ENCODE peak calls at places on chromosomes 11 and 22, in seven cellular contexts. S is K562, M is GM12878, H is H1, F is HCT116, L is HepG2, Z is SK-N-SH. O is an unnamed sample.

GRCh38 chr11:70843906-70844305 is 408.5 kb downstream of the SHANK2 start:
- DNase-seq in S (no peak), L (no peak), H (no peak), Z (no peak), M (no peak), F (no peak), O (no peak)

GRCh38 chr22:38069372-38070249 is 12.4 kb downstream of the PICK1 start:
- DNase-seq in H (no peak), L (no peak), F (no peak), Z (peak; percentile 55), M (no peak), S (peak; percentile 67), O (no peak)

GRCh38 chr11:47213985-47214564 is 699 bp upstream of the DDB2 start:
- DNase-seq in M (peak; percentile 49), S (no peak), Z (peak; percentile 88), H (peak; percentile 88), F (peak; percentile 81), L (peak; percentile 86), O (peak; percentile 92)

GRCh38 chr11:110179064-110179463 is 85.9 kb downstream of the ZC3H12C start:
- DNase-seq in L (no peak), H (no peak), M (no peak), F (no peak), S (no peak), Z (no peak), O (no peak)

GRCh38 chr22:21710156-21710555 is 25.4 kb downstream of the YPEL1 start:
- DNase-seq in S (no peak), H (no peak), M (no peak), F (no peak), Z (no peak), L (no peak), O (no peak)

GRCh38 chr11:12889243-12889642 is 119.9 kb upstream of the RASSF10 start:
- DNase-seq in H (no peak), L (no peak), Z (no peak), S (no peak), F (no peak), M (no peak), O (no peak)

GRCh38 chr11:119109843-119110242 is 2.7 kb downstream of the C2CD2L start:
- DNase-seq in F (no peak), S (no peak), Z (no peak), H (no peak), L (no peak), M (no peak), O (no peak)

GRCh38 chr11:118918686-118919280 is 6.9 kb downstream of the BCL9L start:
- DNase-seq in H (peak; percentile 59), M (no peak), L (no peak), S (peak; percentile 34), F (no peak), Z (no peak), O (peak; percentile 61)

GRCh38 chr11:11620251-11620965 is 1.4 kb downstream of the GALNT18 start:
- DNase-seq in Z (peak; percentile 70), S (no peak), H (peak; percentile 74), L (no peak), F (peak; percentile 47), M (no peak), O (peak; percentile 42)

GRCh38 chr11:789951-790350 is at the start of gene CEND1:
- DNase-seq in L (no peak), S (peak; percentile 89), F (no peak), H (peak; percentile 79), Z (peak; percentile 95), M (no peak), O (no peak)

GRCh38 chr11:70623906-70624597 is 225.7 kb downstream of the CTTN start:
- DNase-seq in F (no peak), S (no peak), L (no peak), H (no peak), M (no peak), Z (no peak), O (no peak)

GRCh38 chr11:8070417-8071101 is 10.5 kb upstream of the TUB start:
- DNase-seq in H (no peak), F (peak; percentile 21), M (no peak), L (peak; percentile 20), Z (peak; percentile 73), S (peak; percentile 43), O (peak; percentile 35)

DNA sequence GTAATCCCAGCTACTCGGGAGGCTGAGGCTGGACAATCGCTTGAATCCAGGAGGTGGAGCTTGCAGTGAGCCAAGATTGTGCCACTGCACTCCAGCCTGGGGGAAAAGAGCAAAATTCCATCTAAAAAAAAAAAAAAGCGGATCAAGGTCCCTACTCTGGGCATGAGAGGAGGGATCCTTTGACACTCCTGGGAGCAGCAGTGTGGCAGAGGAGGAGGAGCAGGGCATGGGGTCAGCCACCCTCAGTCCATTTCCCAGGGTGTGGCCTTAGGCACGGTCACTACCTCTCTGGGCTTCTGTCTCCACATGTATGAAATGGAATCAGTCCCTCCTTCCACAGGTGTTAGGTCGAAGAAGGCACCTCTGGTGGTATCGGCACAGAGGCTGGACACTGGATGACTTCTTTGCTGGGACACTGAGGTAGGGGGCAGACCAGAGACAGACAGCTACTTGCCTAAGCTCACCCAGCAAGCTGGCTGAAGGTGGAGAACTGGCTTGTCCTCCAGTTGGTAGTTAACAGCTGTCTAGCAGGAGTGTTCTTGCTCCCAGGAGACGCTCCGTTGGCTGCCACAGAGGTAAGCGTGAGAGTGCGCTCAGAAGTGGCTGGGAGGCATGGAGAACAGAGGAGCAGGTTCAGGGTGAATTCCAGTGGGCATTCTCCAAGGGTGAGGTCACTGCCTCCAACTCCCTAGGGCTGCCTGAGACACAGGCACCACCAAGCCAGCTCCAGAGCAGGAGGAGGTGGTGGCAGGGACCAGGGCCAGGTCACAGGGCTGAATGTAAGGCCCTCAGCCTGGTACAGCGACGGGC is 19.6 kb downstream of the TXN2 start:
- DNase-seq in L (peak; percentile 63), S (no peak), F (no peak), Z (no peak), H (peak; percentile 61), M (no peak), O (peak; percentile 91)
- TF ChIP-seq JUND in L (no peak), S (no peak), F (no peak), Z (peak; percentile 78), H (peak; percentile 91), M (no peak), O (peak; percentile 88)

DNA sequence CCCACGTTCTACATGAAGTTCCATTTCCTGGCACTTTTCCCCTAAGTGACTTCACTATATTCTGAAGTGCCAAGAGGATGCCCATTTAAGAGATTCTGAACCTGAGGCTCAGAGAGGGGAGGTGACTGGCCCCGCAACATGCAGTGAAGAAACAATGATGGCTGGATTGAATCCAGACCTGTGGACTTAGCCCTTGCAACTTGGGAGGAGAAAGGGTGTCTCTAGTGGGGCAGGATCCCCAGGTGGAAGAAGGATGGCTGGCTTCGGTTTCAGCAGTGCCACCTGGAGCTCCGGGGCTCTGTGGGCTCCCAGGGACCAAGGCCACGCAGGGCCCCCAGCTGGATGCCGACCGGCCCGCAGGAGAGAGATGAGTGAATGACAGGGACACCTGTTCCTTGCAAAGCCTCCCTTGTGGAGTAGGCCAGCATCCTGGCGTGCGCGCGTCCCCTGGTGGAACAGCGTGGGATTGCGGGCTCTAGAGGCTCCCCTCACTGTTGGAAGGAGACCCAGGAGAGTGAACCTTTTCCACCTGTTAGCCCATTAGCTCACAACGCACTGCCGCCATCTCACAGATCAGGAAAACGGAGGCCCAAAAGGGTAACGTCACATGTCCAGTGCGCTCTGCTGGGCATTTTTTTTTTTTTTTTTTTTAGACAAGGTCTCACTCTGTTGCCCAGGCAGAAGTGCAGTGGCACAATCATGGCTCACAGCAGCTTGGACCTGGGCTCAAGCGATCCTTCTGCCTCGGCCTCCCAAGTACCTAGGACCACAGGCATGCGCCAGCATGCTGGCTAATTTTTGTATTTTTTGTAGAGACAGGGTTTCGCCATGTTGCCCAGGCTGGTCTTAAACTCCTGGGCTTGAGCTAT is 104.7 kb downstream of the KIAA1671 start:
- DNase-seq in F (peak; percentile 29), L (peak; percentile 44), S (peak; percentile 56), H (peak; percentile 99), Z (peak; percentile 79), M (no peak), O (peak; percentile 47)
- TF ChIP-seq JUND in F (no peak), L (no peak), S (no peak), H (no peak), Z (no peak), M (no peak), O (no peak)

GRCh38 chr11:61828629-61829407 is 718 bp downstream of the FADS2 start:
- DNase-seq in H (peak; percentile 73), M (no peak), F (no peak), Z (peak; percentile 82), S (no peak), L (no peak), O (no peak)

GRCh38 chr11:61828379-61828628 is 204 bp downstream of the FADS2 start:
- DNase-seq in M (no peak), L (no peak), H (no peak), S (no peak), F (no peak), Z (no peak), O (no peak)

GRCh38 chr11:61827573-61828378 is at the start of gene FADS2:
- DNase-seq in L (peak; percentile 55), H (peak; percentile 91), F (no peak), M (peak; percentile 81), Z (peak; percentile 93), S (no peak), O (peak; percentile 55)

GRCh38 chr11:61829806-61830205 is 1.7 kb downstream of the FADS2 start:
- DNase-seq in F (no peak), M (no peak), Z (no peak), H (no peak), L (no peak), S (no peak), O (no peak)

DNA sequence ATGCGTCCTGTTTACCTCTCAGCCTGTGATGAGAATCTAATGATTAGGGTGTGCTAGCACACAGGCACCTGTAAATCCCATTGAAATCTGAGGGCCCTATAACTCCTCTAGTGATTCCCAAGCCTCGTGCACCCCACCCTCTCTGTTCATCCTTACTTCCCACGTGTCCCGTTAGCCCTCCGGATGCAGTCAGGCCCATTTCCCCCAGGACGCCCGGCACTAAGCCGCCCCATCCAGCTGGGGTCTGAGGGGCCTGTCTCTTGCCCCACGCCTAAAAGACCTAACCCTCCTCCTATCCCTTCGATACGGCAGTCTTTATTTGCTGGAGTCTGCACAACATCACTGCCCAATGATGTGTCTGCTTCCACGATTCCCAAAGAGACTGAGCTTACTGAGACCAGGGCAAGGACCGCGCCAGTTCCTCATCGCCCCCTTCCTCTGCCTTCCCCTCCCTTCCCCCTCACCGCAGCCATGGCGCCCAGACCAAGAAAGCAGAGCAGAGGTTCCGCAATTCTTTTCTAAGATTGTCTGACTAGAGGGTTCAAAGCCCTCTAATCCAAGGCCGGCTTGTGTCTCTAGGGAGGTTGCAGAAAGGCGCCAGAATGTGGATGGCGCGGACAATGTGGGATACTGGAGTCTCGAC is 1.0 kb upstream of the FADS2 start:
- DNase-seq in Z (peak; percentile 53), L (no peak), S (no peak), M (no peak), F (no peak), H (peak; percentile 54), O (no peak)
- TF ChIP-seq JUND in Z (no peak), L (no peak), S (no peak), M (no peak), F (no peak), H (no peak), O (no peak)

GRCh38 chr11:4134844-4135243 is 40.2 kb downstream of the RRM1 start:
- DNase-seq in Z (no peak), S (no peak), L (peak; percentile 51), M (no peak), H (no peak), F (no peak), O (no peak)

DNA sequence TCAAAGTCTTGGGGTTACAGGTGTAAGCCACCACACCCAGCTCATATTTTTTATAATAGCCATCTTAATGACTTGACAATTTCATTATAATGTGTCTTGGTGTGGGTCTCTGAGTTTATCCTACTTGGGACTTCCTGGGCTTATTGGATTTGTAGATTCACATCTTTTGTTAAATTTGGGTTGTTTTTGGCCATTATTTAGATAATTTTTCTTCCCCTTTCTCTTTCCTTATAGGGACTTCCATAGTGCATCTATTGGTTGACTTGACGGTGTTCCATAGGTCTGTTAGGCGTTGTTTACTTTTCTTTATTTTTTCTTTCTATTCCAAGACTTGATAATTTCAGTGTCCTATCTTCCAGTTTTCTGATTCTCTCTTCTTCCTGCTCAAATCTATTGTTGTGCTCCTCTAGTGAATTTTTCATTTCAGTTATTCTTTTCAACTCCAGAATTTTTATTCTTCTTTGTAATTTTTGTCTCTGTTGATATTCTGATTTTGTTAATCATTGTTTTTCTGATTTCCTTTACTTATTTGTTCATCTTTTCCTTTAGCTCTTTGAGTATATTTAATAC is 45.6 kb downstream of the RRM1 start:
- DNase-seq in H (no peak), Z (no peak), L (no peak), F (no peak), M (no peak), S (no peak), O (no peak)
- TF ChIP-seq JUND in H (no peak), Z (no peak), L (no peak), F (no peak), M (no peak), S (no peak), O (no peak)

O was measured in T47D.